ENCODE peak calls at places on chromosomes 5 and 9, in seven cellular contexts. One of them, this sample, is unnamed.

GRCh38 chr5:154587123-154587725 is 109.2 kb upstream of the HAND1 start:
- DNase-seq in ascending aorta: no peak
- DNase-seq in uterus: no peak
- DNase-seq in kidney: no peak
- DNase-seq in pancreas: no peak
- DNase-seq in astrocyte: no peak
- DNase-seq in body of pancreas: no peak
- DNase-seq in this sample: no peak

GRCh38 chr9:111759762-111760639 is 34.7 kb downstream of the SHOC1 start:
- DNase-seq in ascending aorta: no peak
- DNase-seq in uterus: peak; percentile 21
- DNase-seq in kidney: no peak
- DNase-seq in pancreas: no peak
- DNase-seq in astrocyte: peak; percentile 60
- DNase-seq in body of pancreas: peak; percentile 77
- DNase-seq in this sample: peak; percentile 63

GRCh38 chr5:14399054-14399657 is 182.4 kb upstream of the OTULINL start:
- DNase-seq in ascending aorta: no peak
- DNase-seq in uterus: no peak
- DNase-seq in kidney: no peak
- DNase-seq in pancreas: no peak
- DNase-seq in astrocyte: peak; percentile 54
- DNase-seq in body of pancreas: no peak
- DNase-seq in this sample: no peak

GRCh38 chr9:87732344-87732743 is 6.4 kb downstream of the CTSL start:
- DNase-seq in ascending aorta: no peak
- DNase-seq in uterus: no peak
- DNase-seq in kidney: no peak
- DNase-seq in pancreas: no peak
- DNase-seq in astrocyte: no peak
- DNase-seq in body of pancreas: no peak
- DNase-seq in this sample: no peak

GRCh38 chr5:31445041-31445600 is 86.8 kb downstream of the DROSHA start:
- DNase-seq in ascending aorta: no peak
- DNase-seq in uterus: no peak
- DNase-seq in kidney: no peak
- DNase-seq in pancreas: no peak
- DNase-seq in astrocyte: no peak
- DNase-seq in body of pancreas: no peak
- DNase-seq in this sample: no peak

GRCh38 chr5:31645420-31646081 is 6.6 kb downstream of the PDZD2 start:
- DNase-seq in ascending aorta: no peak
- DNase-seq in uterus: no peak
- DNase-seq in kidney: no peak
- DNase-seq in pancreas: no peak
- DNase-seq in astrocyte: no peak
- DNase-seq in body of pancreas: no peak
- DNase-seq in this sample: no peak

GRCh38 chr5:96199713-96200183 is 233.3 kb downstream of the PCSK1 start:
- DNase-seq in ascending aorta: no peak
- DNase-seq in uterus: no peak
- DNase-seq in kidney: no peak
- DNase-seq in pancreas: no peak
- DNase-seq in astrocyte: no peak
- DNase-seq in body of pancreas: no peak
- DNase-seq in this sample: no peak

GRCh38 chr5:66896207-66896606 is 300.0 kb downstream of the MAST4 start:
- DNase-seq in ascending aorta: no peak
- DNase-seq in uterus: no peak
- DNase-seq in kidney: no peak
- DNase-seq in pancreas: no peak
- DNase-seq in astrocyte: peak; percentile 85
- DNase-seq in body of pancreas: no peak
- DNase-seq in this sample: no peak

GRCh38 chr9:83521017-83521810 is 17.0 kb downstream of the FRMD3 start:
- DNase-seq in ascending aorta: no peak
- DNase-seq in uterus: no peak
- DNase-seq in kidney: no peak
- DNase-seq in pancreas: no peak
- DNase-seq in astrocyte: no peak
- DNase-seq in body of pancreas: no peak
- DNase-seq in this sample: no peak

GRCh38 chr9:83526221-83526620 is 12.0 kb downstream of the FRMD3 start:
- DNase-seq in ascending aorta: no peak
- DNase-seq in uterus: no peak
- DNase-seq in kidney: no peak
- DNase-seq in pancreas: no peak
- DNase-seq in astrocyte: no peak
- DNase-seq in body of pancreas: no peak
- DNase-seq in this sample: no peak

GRCh38 chr9:83520292-83520691 is 17.9 kb downstream of the FRMD3 start:
- DNase-seq in ascending aorta: no peak
- DNase-seq in uterus: no peak
- DNase-seq in kidney: no peak
- DNase-seq in pancreas: no peak
- DNase-seq in astrocyte: no peak
- DNase-seq in body of pancreas: no peak
- DNase-seq in this sample: no peak

GRCh38 chr9:83526901-83527300 is 11.3 kb downstream of the FRMD3 start:
- DNase-seq in ascending aorta: no peak
- DNase-seq in uterus: no peak
- DNase-seq in kidney: no peak
- DNase-seq in pancreas: no peak
- DNase-seq in astrocyte: no peak
- DNase-seq in body of pancreas: no peak
- DNase-seq in this sample: no peak

DNA sequence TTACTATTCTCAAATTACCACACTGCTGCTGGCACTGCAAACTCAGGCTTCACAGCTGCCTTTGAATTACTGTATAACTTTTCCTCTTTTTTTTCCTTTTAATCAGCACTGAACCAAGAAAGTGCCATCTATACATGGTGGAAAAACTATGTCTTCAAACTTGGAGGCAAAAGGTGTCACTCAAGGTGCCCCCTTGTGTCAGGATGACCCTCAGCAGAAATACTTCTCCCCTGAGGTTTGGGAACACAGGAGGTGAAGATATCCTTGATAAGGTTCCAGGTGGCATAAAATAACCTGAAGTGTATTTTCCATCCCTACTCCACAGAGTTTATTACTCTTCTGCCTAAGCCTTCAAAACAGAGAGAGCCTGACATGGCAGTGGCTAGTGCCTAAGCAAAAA is 14.5 kb downstream of the FRMD3 start:
- DNase-seq in ascending aorta: no peak
- DNase-seq in uterus: no peak
- DNase-seq in kidney: no peak
- DNase-seq in pancreas: no peak
- DNase-seq in astrocyte: no peak
- DNase-seq in body of pancreas: no peak
- DNase-seq in this sample: no peak
- TF ChIP-seq CTCF in ascending aorta: no peak
- TF ChIP-seq CTCF in uterus: no peak
- TF ChIP-seq CTCF in kidney: no peak
- TF ChIP-seq CTCF in pancreas: no peak
- TF ChIP-seq CTCF in astrocyte: no peak
- TF ChIP-seq CTCF in body of pancreas: no peak
- TF ChIP-seq CTCF in this sample: no peak

GRCh38 chr5:142495561-142495960 is 170.7 kb upstream of the SPRY4 start:
- DNase-seq in ascending aorta: peak; percentile 1
- DNase-seq in uterus: no peak
- DNase-seq in kidney: no peak
- DNase-seq in pancreas: no peak
- DNase-seq in astrocyte: no peak
- DNase-seq in body of pancreas: no peak
- DNase-seq in this sample: no peak
- H3K36me3 ChIP-seq in ascending aorta: no peaks in the 10 kb centered on the region
- H3K36me3 ChIP-seq in uterus: no peaks in the 10 kb centered on the region
- H3K36me3 ChIP-seq in kidney: no peaks in the 10 kb centered on the region
- H3K36me3 ChIP-seq in pancreas: no peaks in the 10 kb centered on the region
- H3K36me3 ChIP-seq in astrocyte: no peaks in the 10 kb centered on the region
- H3K36me3 ChIP-seq in body of pancreas: no peaks in the 10 kb centered on the region
- H3K36me3 ChIP-seq in this sample: no peaks in the 10 kb centered on the region

GRCh38 chr9:32596096-32596865 is 23.3 kb upstream of the NDUFB6 start:
- DNase-seq in ascending aorta: no peak
- DNase-seq in uterus: no peak
- DNase-seq in kidney: no peak
- DNase-seq in pancreas: no peak
- DNase-seq in astrocyte: no peak
- DNase-seq in body of pancreas: no peak
- DNase-seq in this sample: no peak

GRCh38 chr9:32587901-32588300 is 14.9 kb upstream of the NDUFB6 start:
- DNase-seq in ascending aorta: no peak
- DNase-seq in uterus: no peak
- DNase-seq in kidney: no peak
- DNase-seq in pancreas: no peak
- DNase-seq in astrocyte: peak; percentile 78
- DNase-seq in body of pancreas: no peak
- DNase-seq in this sample: no peak

GRCh38 chr9:32589083-32589713 is 16.2 kb upstream of the NDUFB6 start:
- DNase-seq in ascending aorta: no peak
- DNase-seq in uterus: no peak
- DNase-seq in kidney: no peak
- DNase-seq in pancreas: no peak
- DNase-seq in astrocyte: peak; percentile 56
- DNase-seq in body of pancreas: no peak
- DNase-seq in this sample: no peak

GRCh38 chr9:32590476-32590875 is 17.5 kb upstream of the NDUFB6 start:
- DNase-seq in ascending aorta: no peak
- DNase-seq in uterus: no peak
- DNase-seq in kidney: no peak
- DNase-seq in pancreas: no peak
- DNase-seq in astrocyte: peak; percentile 63
- DNase-seq in body of pancreas: no peak
- DNase-seq in this sample: no peak

GRCh38 chr9:32590898-32591297 is 17.9 kb upstream of the NDUFB6 start:
- DNase-seq in ascending aorta: no peak
- DNase-seq in uterus: no peak
- DNase-seq in kidney: no peak
- DNase-seq in pancreas: no peak
- DNase-seq in astrocyte: peak; percentile 35
- DNase-seq in body of pancreas: no peak
- DNase-seq in this sample: no peak
- TF ChIP-seq CTCF in ascending aorta: no peak
- TF ChIP-seq CTCF in uterus: no peak
- TF ChIP-seq CTCF in kidney: no peak
- TF ChIP-seq CTCF in pancreas: no peak
- TF ChIP-seq CTCF in astrocyte: no peak
- TF ChIP-seq CTCF in body of pancreas: no peak
- TF ChIP-seq CTCF in this sample: no peak

GRCh38 chr5:51208291-51208690 is 175.0 kb upstream of the ISL1 start:
- DNase-seq in ascending aorta: no peak
- DNase-seq in uterus: no peak
- DNase-seq in kidney: no peak
- DNase-seq in pancreas: no peak
- DNase-seq in astrocyte: no peak
- DNase-seq in body of pancreas: no peak
- DNase-seq in this sample: no peak
- H3K36me3 ChIP-seq in ascending aorta: no peaks in the 10 kb centered on the region
- H3K36me3 ChIP-seq in uterus: peaks cover 2% of the 10 kb centered on the region
- H3K36me3 ChIP-seq in kidney: no peaks in the 10 kb centered on the region
- H3K36me3 ChIP-seq in pancreas: no peaks in the 10 kb centered on the region
- H3K36me3 ChIP-seq in astrocyte: no peaks in the 10 kb centered on the region
- H3K36me3 ChIP-seq in body of pancreas: no peaks in the 10 kb centered on the region
- H3K36me3 ChIP-seq in this sample: no peaks in the 10 kb centered on the region

DNA sequence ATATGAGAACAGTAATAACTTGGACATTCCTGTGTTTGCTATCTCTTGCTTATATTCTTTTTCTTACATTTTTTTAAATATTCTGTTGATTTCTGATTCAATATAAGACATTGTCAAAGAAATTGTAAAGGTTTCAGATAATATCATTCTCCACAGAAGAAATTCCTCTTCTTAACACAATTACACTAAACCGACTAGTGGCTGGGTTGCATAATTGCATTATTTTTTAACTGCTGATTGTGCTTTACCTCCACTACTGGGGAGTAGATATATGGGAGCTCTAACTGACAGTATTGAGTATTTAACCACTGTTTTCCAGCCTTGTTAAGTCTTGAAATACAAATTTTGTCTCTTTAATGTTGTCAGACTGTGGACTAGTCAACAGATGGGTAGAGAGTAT is 723.8 kb upstream of the EDIL3 start:
- DNase-seq in ascending aorta: no peak
- DNase-seq in uterus: no peak
- DNase-seq in kidney: no peak
- DNase-seq in pancreas: no peak
- DNase-seq in astrocyte: no peak
- DNase-seq in body of pancreas: no peak
- DNase-seq in this sample: no peak
- TF ChIP-seq CTCF in ascending aorta: no peak
- TF ChIP-seq CTCF in uterus: no peak
- TF ChIP-seq CTCF in kidney: no peak
- TF ChIP-seq CTCF in pancreas: no peak
- TF ChIP-seq CTCF in astrocyte: no peak
- TF ChIP-seq CTCF in body of pancreas: no peak
- TF ChIP-seq CTCF in this sample: no peak

DNA sequence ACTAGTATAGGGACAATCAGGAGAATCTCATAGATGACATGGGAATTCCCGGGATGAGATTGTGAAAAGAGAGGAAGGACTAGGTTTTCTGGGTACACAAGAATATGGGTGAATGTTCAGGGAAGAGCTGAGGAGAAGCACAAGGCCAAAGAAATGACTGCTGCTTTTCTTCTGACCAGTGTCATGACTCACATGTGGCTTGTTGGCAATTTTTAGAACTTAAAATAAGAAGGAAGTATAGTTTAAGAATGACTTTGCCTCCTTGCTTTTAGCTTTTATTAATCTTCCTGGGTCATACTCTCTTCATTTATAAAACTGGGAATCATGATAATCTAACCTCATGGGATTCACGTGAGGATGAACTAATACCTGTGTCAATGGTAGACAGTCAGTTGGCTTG is 652.4 kb upstream of the MEF2C start:
- DNase-seq in ascending aorta: no peak
- DNase-seq in uterus: no peak
- DNase-seq in kidney: no peak
- DNase-seq in pancreas: no peak
- DNase-seq in astrocyte: no peak
- DNase-seq in body of pancreas: no peak
- DNase-seq in this sample: no peak
- H3K36me3 ChIP-seq in ascending aorta: no peaks in the 10 kb centered on the region
- H3K36me3 ChIP-seq in uterus: no peaks in the 10 kb centered on the region
- H3K36me3 ChIP-seq in kidney: no peaks in the 10 kb centered on the region
- H3K36me3 ChIP-seq in pancreas: no peaks in the 10 kb centered on the region
- H3K36me3 ChIP-seq in astrocyte: no peaks in the 10 kb centered on the region
- H3K36me3 ChIP-seq in body of pancreas: no peaks in the 10 kb centered on the region
- H3K36me3 ChIP-seq in this sample: no peaks in the 10 kb centered on the region

DNA sequence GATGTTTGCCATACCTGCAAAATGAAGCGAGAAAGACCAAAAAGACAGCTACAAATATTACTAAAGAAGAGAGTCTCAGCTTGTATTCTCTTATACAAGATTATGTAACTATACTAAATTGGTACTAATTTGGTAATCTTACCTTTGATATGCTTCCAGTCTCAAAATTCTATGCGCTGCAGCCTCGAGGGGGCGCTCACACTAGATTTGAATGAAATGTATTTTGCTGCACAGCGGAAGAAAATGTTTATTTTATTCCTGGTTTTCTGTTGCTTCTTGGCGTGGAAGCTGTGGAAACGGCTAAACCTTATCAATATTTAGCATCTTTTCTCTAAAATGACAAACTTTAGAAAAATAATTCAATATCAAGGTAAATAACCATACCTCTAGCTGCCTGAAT is 267.0 kb upstream of the NUDT12 start:
- DNase-seq in ascending aorta: no peak
- DNase-seq in uterus: no peak
- DNase-seq in kidney: no peak
- DNase-seq in pancreas: no peak
- DNase-seq in astrocyte: no peak
- DNase-seq in body of pancreas: no peak
- DNase-seq in this sample: no peak
- TF ChIP-seq CTCF in ascending aorta: no peak
- TF ChIP-seq CTCF in uterus: no peak
- TF ChIP-seq CTCF in kidney: no peak
- TF ChIP-seq CTCF in pancreas: no peak
- TF ChIP-seq CTCF in astrocyte: peak; percentile 26
- TF ChIP-seq CTCF in body of pancreas: no peak
- TF ChIP-seq CTCF in this sample: peak; percentile 42